ENCODE peak calls at places on chromosomes 1 and 21, in four cellular contexts. E is uterus, F is neural progenitor cell, I is lower leg skin. T is an unnamed sample.

GRCh38 chr1:60911980-60912692 is 170.2 kb upstream of the NFIA start:
- DNase-seq in E (no peak), F (peak), I (peak), T (no peak)

GRCh38 chr1:93565496-93566221 is 116.0 kb downstream of the BCAR3 start:
- DNase-seq in E (no peak), F (no peak), I (no peak), T (no peak)

GRCh38 chr1:29709711-29710169 is 473.4 kb downstream of the PTPRU start:
- DNase-seq in E (no peak), F (no peak), I (no peak), T (peak)

GRCh38 chr1:43617011-43617410 is 32.9 kb upstream of the KDM4A start:
- DNase-seq in E (no peak), F (no peak), I (no peak), T (no peak)

GRCh38 chr1:27967106-27967883 is 7.5 kb downstream of the XKR8 start:
- DNase-seq in E (no peak), F (no peak), I (no peak), T (no peak)

GRCh38 chr1:89721351-89721750 is 88.4 kb downstream of the LRRC8C start:
- DNase-seq in E (no peak), F (no peak), I (no peak), T (peak)

GRCh38 chr1:32335619-32335950 is 448 bp downstream of the MARCKSL1 start:
- DNase-seq in E (no peak), F (peak), I (no peak), T (no peak)

GRCh38 chr1:215267495-215267894 is 185.0 kb downstream of the KCNK2 start:
- DNase-seq in E (no peak), F (no peak), I (no peak), T (no peak)

DNA sequence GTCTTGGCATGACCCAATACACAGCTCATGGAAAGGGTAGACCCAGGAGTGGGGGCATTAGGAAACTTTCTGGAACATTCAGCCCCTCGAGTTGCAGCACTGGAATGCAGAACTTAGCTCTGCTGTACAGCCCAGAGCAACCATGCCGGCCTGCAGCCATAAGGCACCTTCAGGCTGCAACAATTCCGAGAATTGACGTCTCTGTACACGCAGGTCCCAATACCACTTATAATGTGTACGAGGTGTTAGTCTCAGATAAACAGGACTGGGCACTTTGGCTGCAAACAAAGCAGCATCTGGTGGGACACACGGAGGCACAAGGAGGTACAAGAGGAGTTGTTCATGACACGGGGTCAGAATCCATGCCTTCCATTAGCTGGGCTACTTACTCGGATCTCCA is 7.9 kb downstream of the CBR1 start:
- DNase-seq in E (no peak), F (no peak), I (no peak), T (no peak)
- H3K4me3 ChIP-seq in E (no peak), F (no peak), I (no peak), T (no peak)

DNA sequence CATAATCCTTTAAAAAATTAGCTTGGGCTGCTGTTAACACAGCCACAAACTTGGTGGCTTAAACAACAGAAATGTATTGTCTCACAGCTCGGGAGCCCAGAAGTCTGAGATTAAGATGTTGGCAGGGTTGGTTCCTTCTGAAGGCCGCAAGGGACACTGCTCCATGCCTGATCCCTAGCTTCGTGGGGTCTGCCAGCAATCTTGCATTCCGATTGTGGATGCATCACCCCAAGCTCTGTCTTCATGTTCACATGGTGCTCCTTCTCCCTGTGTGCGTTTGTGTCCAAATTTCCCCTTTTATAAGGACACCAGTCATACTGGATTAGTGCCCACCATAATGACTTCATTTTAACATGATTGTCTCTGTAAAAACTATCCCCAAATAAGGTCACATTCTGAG is 5.0 kb upstream of the HHIPL2 start:
- DNase-seq in E (no peak), F (no peak), I (no peak), T (no peak)
- TF ChIP-seq CTCF in E (no peak), F (no peak), I (no peak), T (no peak)

GRCh38 chr21:41363370-41364270 is 1.8 kb downstream of the MX2 start:
- DNase-seq in E (no peak), F (no peak), I (no peak), T (no peak)
- H3K4me3 ChIP-seq in E (no peak), F (no peak), I (no peak), T (no peak)

GRCh38 chr1:155002479-155003226 is at the start of gene ZBTB7B:
- DNase-seq in E (no peak), F (peak), I (no peak), T (no peak)

GRCh38 chr1:155001688-155002474 is 721 bp upstream of the ZBTB7B start:
- DNase-seq in E (peak), F (peak), I (peak), T (peak)

GRCh38 chr1:155003766-155004351 is 1.3 kb downstream of the ZBTB7B start:
- DNase-seq in E (peak), F (peak), I (no peak), T (no peak)

GRCh38 chr1:155004352-155005075 is 1.9 kb downstream of the ZBTB7B start:
- DNase-seq in E (no peak), F (no peak), I (no peak), T (no peak)

DNA sequence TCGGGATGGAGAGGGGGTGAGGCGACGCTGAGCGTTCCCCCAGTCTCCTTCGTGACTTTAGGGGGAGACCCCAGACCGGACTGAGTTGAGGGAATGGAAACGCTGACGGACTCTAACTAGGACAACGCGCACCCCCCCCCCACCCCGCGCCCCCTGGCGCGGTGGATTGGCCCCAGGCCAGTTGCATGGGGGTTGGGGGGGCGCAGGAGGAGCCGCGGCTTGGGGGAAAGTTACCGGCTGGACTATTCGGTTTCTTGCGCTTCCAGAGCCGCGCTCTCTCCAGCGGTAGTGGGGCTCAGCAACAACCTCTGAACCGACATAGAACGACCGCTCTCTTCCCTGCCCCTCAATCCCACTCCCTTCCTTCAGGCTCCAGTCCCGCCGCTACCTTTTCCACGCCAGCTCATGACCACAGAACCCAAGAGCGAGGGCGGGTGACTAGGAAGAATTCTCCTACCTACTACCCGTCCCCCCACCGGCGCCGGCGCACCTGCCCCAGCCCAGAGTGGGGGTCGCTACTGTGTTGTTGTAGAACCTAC is 694 bp downstream of the ZBTB7B start:
- DNase-seq in E (peak), F (peak), I (no peak), T (no peak)
- TF ChIP-seq CTCF in E (no peak), F (no peak), I (no peak), T (no peak)

GRCh38 chr1:246725191-246725590 is 982 bp downstream of the SCCPDH start:
- DNase-seq in E (no peak), F (no peak), I (no peak), T (no peak)
- H3K4me3 ChIP-seq in E (peak), F (peak), I (no peak), T (no peak)

GRCh38 chr1:91026777-91027176 is 4.9 kb upstream of the ZNF644 start:
- DNase-seq in E (no peak), F (no peak), I (no peak), T (peak)
- TF ChIP-seq CTCF in E (no peak), F (no peak), I (no peak), T (peak)

GRCh38 chr1:221013691-221014293 is 134.5 kb downstream of the HLX start:
- DNase-seq in E (no peak), F (no peak), I (no peak), T (no peak)

GRCh38 chr1:221016757-221017156 is 137.5 kb downstream of the HLX start:
- DNase-seq in E (no peak), F (no peak), I (no peak), T (no peak)

GRCh38 chr1:221015159-221015558 is 135.9 kb downstream of the HLX start:
- DNase-seq in E (no peak), F (no peak), I (no peak), T (no peak)

GRCh38 chr1:221012087-221012486 is 132.8 kb downstream of the HLX start:
- DNase-seq in E (no peak), F (no peak), I (no peak), T (no peak)

DNA sequence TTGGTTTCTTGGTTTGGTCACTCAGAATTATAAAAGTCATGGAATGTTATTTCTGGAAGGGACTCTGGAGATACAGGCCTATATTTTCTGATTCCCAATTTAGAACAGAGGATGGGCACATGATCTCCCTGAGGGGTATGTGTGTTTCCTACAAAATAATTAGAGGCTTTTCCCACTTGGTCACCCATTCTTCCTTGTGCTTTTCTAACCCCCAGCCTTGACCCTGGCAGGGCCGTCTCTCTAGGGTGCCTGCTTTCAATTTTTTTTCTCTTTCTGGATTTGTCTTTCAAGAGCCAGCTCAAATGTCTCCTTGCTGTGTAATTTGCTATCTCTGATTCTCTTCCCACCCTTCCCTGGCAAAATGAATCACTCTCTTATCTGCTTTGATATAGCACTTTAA is 131.9 kb downstream of the HLX start:
- DNase-seq in E (no peak), F (no peak), I (no peak), T (no peak)
- H3K4me3 ChIP-seq in E (no peak), F (no peak), I (no peak), T (no peak)

GRCh38 chr1:161314201-161314981 is at the start of gene SDHC:
- DNase-seq in E (peak), F (peak), I (peak), T (peak)
- TF ChIP-seq CTCF in E (no peak), F (peak), I (no peak), T (peak)

GRCh38 chr1:197195100-197195499 is 48.6 kb upstream of the ASPM start:
- DNase-seq in E (no peak), F (no peak), I (no peak), T (no peak)

GRCh38 chr1:197198911-197199310 is 52.4 kb upstream of the ASPM start:
- DNase-seq in E (no peak), F (no peak), I (no peak), T (peak)

GRCh38 chr1:197198333-197198732 is 51.9 kb upstream of the ASPM start:
- DNase-seq in E (no peak), F (no peak), I (no peak), T (no peak)

GRCh38 chr1:197199923-197200467 is 53.5 kb upstream of the ASPM start:
- DNase-seq in E (no peak), F (no peak), I (no peak), T (no peak)

DNA sequence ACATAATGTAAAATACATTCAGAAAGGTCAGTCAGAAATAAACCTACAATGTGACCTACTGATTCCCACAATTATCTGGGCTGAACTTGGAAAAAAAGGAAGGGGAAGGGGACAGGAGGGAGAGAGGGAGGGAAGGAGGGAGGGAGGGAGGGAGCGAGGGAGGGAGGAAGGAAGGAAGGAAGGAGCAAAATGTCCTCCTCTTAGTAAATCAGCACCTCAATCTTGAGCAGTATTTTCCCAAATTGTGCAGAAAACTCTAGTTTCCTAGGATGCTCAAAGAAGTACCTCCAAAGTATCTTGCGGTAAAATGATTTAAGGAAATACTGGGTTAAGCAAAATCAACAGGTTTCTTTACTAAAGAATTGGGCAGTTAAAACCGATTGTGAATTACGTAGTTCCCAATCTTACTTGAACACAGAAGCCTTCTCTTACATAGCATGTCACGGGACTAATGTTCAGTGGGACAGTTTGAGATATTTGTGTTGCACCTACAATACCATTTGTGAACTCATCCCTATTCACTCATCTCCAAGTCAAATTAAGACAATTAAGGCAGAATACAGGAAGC is 51.0 kb upstream of the ASPM start:
- DNase-seq in E (no peak), F (no peak), I (no peak), T (no peak)
- H3K4me3 ChIP-seq in E (no peak), F (peak), I (no peak), T (no peak)

GRCh38 chr21:41381731-41382130 is 19.9 kb downstream of the MX2 start:
- DNase-seq in E (no peak), F (no peak), I (no peak), T (no peak)

GRCh38 chr21:41375875-41376274 is 14.0 kb downstream of the MX2 start:
- DNase-seq in E (no peak), F (no peak), I (no peak), T (no peak)

GRCh38 chr21:41379901-41380300 is 18.1 kb downstream of the MX2 start:
- DNase-seq in E (no peak), F (no peak), I (no peak), T (no peak)

GRCh38 chr21:41377715-41378114 is 15.9 kb downstream of the MX2 start:
- DNase-seq in E (peak), F (peak), I (no peak), T (no peak)

GRCh38 chr21:41378849-41379248 is 17.0 kb downstream of the MX2 start:
- DNase-seq in E (peak), F (no peak), I (no peak), T (no peak)
- TF ChIP-seq CTCF in E (no peak), F (peak), I (no peak), T (no peak)